ENCODE peak calls at places on chromosomes 7 and 10, in seven cellular contexts. One of them, this sample, is unnamed.

GRCh38 chr10:123584419-123584775 is 81.8 kb upstream of the GPR26 start:
- DNase-seq in CD8-positive, alpha-beta T cell: no peak
- DNase-seq in colonic mucosa: no peak
- DNase-seq in left ventricle myocardium inferior: no peak
- DNase-seq in adrenal gland: no peak
- DNase-seq in cardiac muscle cell: no peak
- DNase-seq in brain microvascular endothelial cell: no peak
- DNase-seq in this sample: no peak

GRCh38 chr10:130547368-130547767 is 411.2 kb downstream of the GLRX3 start:
- DNase-seq in CD8-positive, alpha-beta T cell: no peak
- DNase-seq in colonic mucosa: no peak
- DNase-seq in left ventricle myocardium inferior: no peak
- DNase-seq in adrenal gland: no peak
- DNase-seq in cardiac muscle cell: no peak
- DNase-seq in brain microvascular endothelial cell: no peak
- DNase-seq in this sample: no peak

GRCh38 chr10:61284222-61284890 is 168.8 kb downstream of the TMEM26 start:
- DNase-seq in CD8-positive, alpha-beta T cell: no peak
- DNase-seq in colonic mucosa: no peak
- DNase-seq in left ventricle myocardium inferior: no peak
- DNase-seq in adrenal gland: peak
- DNase-seq in cardiac muscle cell: peak
- DNase-seq in brain microvascular endothelial cell: peak
- DNase-seq in this sample: peak

GRCh38 chr10:109981641-109982040 is 26.1 kb upstream of the ADD3 start:
- DNase-seq in CD8-positive, alpha-beta T cell: no peak
- DNase-seq in colonic mucosa: no peak
- DNase-seq in left ventricle myocardium inferior: no peak
- DNase-seq in adrenal gland: no peak
- DNase-seq in cardiac muscle cell: peak
- DNase-seq in brain microvascular endothelial cell: no peak
- DNase-seq in this sample: no peak

GRCh38 chr10:45407542-45407941 is 33.5 kb downstream of the ALOX5 start:
- DNase-seq in CD8-positive, alpha-beta T cell: no peak
- DNase-seq in colonic mucosa: no peak
- DNase-seq in left ventricle myocardium inferior: no peak
- DNase-seq in adrenal gland: no peak
- DNase-seq in cardiac muscle cell: no peak
- DNase-seq in brain microvascular endothelial cell: no peak
- DNase-seq in this sample: no peak

GRCh38 chr10:24456319-24456718 is 247.4 kb downstream of the KIAA1217 start:
- DNase-seq in CD8-positive, alpha-beta T cell: no peak
- DNase-seq in colonic mucosa: no peak
- DNase-seq in left ventricle myocardium inferior: no peak
- DNase-seq in adrenal gland: no peak
- DNase-seq in cardiac muscle cell: peak
- DNase-seq in brain microvascular endothelial cell: peak
- DNase-seq in this sample: no peak

GRCh38 chr7:148434181-148434769 is 156.3 kb upstream of the C7orf33 start:
- DNase-seq in CD8-positive, alpha-beta T cell: no peak
- DNase-seq in colonic mucosa: no peak
- DNase-seq in left ventricle myocardium inferior: no peak
- DNase-seq in adrenal gland: no peak
- DNase-seq in cardiac muscle cell: no peak
- DNase-seq in brain microvascular endothelial cell: no peak
- DNase-seq in this sample: no peak

GRCh38 chr10:110162749-110163148 is 44.7 kb upstream of the MXI1 start:
- DNase-seq in CD8-positive, alpha-beta T cell: peak
- DNase-seq in colonic mucosa: no peak
- DNase-seq in left ventricle myocardium inferior: no peak
- DNase-seq in adrenal gland: no peak
- DNase-seq in cardiac muscle cell: no peak
- DNase-seq in brain microvascular endothelial cell: no peak
- DNase-seq in this sample: no peak

GRCh38 chr7:15334524-15335269 is 227.1 kb downstream of the AGMO start:
- DNase-seq in CD8-positive, alpha-beta T cell: no peak
- DNase-seq in colonic mucosa: no peak
- DNase-seq in left ventricle myocardium inferior: no peak
- DNase-seq in adrenal gland: no peak
- DNase-seq in cardiac muscle cell: no peak
- DNase-seq in brain microvascular endothelial cell: no peak
- DNase-seq in this sample: no peak

GRCh38 chr10:77801474-77802238 is 124.9 kb downstream of the DLG5 start:
- DNase-seq in CD8-positive, alpha-beta T cell: no peak
- DNase-seq in colonic mucosa: no peak
- DNase-seq in left ventricle myocardium inferior: no peak
- DNase-seq in adrenal gland: peak
- DNase-seq in cardiac muscle cell: peak
- DNase-seq in brain microvascular endothelial cell: peak
- DNase-seq in this sample: peak

GRCh38 chr7:12212051-12212485 is 974 bp downstream of the TMEM106B start:
- DNase-seq in CD8-positive, alpha-beta T cell: no peak
- DNase-seq in colonic mucosa: peak
- DNase-seq in left ventricle myocardium inferior: no peak
- DNase-seq in adrenal gland: peak
- DNase-seq in cardiac muscle cell: peak
- DNase-seq in brain microvascular endothelial cell: no peak
- DNase-seq in this sample: no peak

DNA sequence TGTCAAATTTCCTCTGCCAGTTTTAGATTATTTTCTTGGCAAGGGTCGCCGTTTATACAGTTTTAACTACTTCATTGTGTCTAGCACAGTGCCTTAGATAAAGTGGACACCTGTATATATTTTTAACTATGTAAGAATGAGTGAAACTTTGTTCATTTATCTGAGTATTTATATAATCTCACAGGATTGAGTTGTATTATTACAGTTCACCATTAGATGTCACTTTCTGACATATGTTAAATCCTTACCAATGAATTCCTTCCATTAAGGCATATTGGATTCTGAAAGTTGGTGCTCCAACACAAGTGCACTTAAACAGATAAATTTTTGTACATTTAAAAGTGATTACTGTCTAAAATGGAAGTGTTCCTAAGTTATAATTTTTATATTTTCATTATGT is 43.0 kb downstream of the ZMYND11 start:
- DNase-seq in CD8-positive, alpha-beta T cell: no peak
- DNase-seq in colonic mucosa: no peak
- DNase-seq in left ventricle myocardium inferior: no peak
- DNase-seq in adrenal gland: no peak
- DNase-seq in cardiac muscle cell: peak
- DNase-seq in brain microvascular endothelial cell: no peak
- DNase-seq in this sample: no peak
- TF ChIP-seq CTCF in CD8-positive, alpha-beta T cell: peak
- TF ChIP-seq CTCF in colonic mucosa: no peak
- TF ChIP-seq CTCF in left ventricle myocardium inferior: peak
- TF ChIP-seq CTCF in adrenal gland: peak
- TF ChIP-seq CTCF in cardiac muscle cell: peak
- TF ChIP-seq CTCF in brain microvascular endothelial cell: no peak
- TF ChIP-seq CTCF in this sample: peak

GRCh38 chr7:5065107-5065407 is 19.4 kb downstream of the RBAK start:
- DNase-seq in CD8-positive, alpha-beta T cell: no peak
- DNase-seq in colonic mucosa: no peak
- DNase-seq in left ventricle myocardium inferior: no peak
- DNase-seq in adrenal gland: no peak
- DNase-seq in cardiac muscle cell: no peak
- DNase-seq in brain microvascular endothelial cell: no peak
- DNase-seq in this sample: no peak

GRCh38 chr7:5064391-5065106 is 18.9 kb downstream of the RBAK start:
- DNase-seq in CD8-positive, alpha-beta T cell: no peak
- DNase-seq in colonic mucosa: no peak
- DNase-seq in left ventricle myocardium inferior: no peak
- DNase-seq in adrenal gland: no peak
- DNase-seq in cardiac muscle cell: no peak
- DNase-seq in brain microvascular endothelial cell: no peak
- DNase-seq in this sample: no peak

DNA sequence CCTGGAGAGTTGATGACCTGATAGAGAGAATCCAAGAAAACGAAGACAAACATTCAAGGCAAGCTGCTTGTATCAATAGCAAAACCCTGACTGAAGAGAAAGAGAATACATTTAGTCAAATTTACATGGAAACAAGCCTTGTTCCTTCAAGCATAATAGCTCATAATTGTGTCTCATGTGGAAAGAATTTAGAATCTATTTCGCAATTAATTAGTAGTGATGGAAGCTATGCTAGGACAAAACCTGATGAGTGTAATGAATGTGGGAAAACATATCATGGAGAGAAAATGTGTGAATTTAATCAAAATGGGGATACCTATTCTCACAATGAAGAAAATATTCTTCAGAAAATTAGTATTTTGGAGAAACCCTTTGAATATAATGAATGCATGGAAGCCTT is 18.0 kb downstream of the RBAK start:
- DNase-seq in CD8-positive, alpha-beta T cell: no peak
- DNase-seq in colonic mucosa: no peak
- DNase-seq in left ventricle myocardium inferior: no peak
- DNase-seq in adrenal gland: no peak
- DNase-seq in cardiac muscle cell: no peak
- DNase-seq in brain microvascular endothelial cell: no peak
- DNase-seq in this sample: no peak
- H3K4me3 ChIP-seq in CD8-positive, alpha-beta T cell: peak
- H3K4me3 ChIP-seq in colonic mucosa: no peak
- H3K4me3 ChIP-seq in left ventricle myocardium inferior: no peak
- H3K4me3 ChIP-seq in adrenal gland: no peak
- H3K4me3 ChIP-seq in cardiac muscle cell: no peak
- H3K4me3 ChIP-seq in brain microvascular endothelial cell: no peak
- H3K4me3 ChIP-seq in this sample: no peak

GRCh38 chr7:1844336-1844955 is 174.4 kb downstream of the ELFN1 start:
- DNase-seq in CD8-positive, alpha-beta T cell: no peak
- DNase-seq in colonic mucosa: no peak
- DNase-seq in left ventricle myocardium inferior: peak
- DNase-seq in adrenal gland: no peak
- DNase-seq in cardiac muscle cell: no peak
- DNase-seq in brain microvascular endothelial cell: no peak
- DNase-seq in this sample: no peak
- TF ChIP-seq CTCF in CD8-positive, alpha-beta T cell: no peak
- TF ChIP-seq CTCF in colonic mucosa: no peak
- TF ChIP-seq CTCF in left ventricle myocardium inferior: no peak
- TF ChIP-seq CTCF in adrenal gland: no peak
- TF ChIP-seq CTCF in cardiac muscle cell: peak
- TF ChIP-seq CTCF in brain microvascular endothelial cell: peak
- TF ChIP-seq CTCF in this sample: peak

GRCh38 chr10:50325449-50326188 is 74.3 kb upstream of the ASAH2 start:
- DNase-seq in CD8-positive, alpha-beta T cell: no peak
- DNase-seq in colonic mucosa: no peak
- DNase-seq in left ventricle myocardium inferior: peak
- DNase-seq in adrenal gland: no peak
- DNase-seq in cardiac muscle cell: peak
- DNase-seq in brain microvascular endothelial cell: peak
- DNase-seq in this sample: no peak
- H3K4me3 ChIP-seq in CD8-positive, alpha-beta T cell: no peak
- H3K4me3 ChIP-seq in colonic mucosa: no peak
- H3K4me3 ChIP-seq in left ventricle myocardium inferior: peak
- H3K4me3 ChIP-seq in adrenal gland: no peak
- H3K4me3 ChIP-seq in cardiac muscle cell: no peak
- H3K4me3 ChIP-seq in brain microvascular endothelial cell: no peak
- H3K4me3 ChIP-seq in this sample: no peak

GRCh38 chr10:126969310-126969709 is 64.1 kb downstream of the DOCK1 start:
- DNase-seq in CD8-positive, alpha-beta T cell: peak
- DNase-seq in colonic mucosa: peak
- DNase-seq in left ventricle myocardium inferior: no peak
- DNase-seq in adrenal gland: no peak
- DNase-seq in cardiac muscle cell: peak
- DNase-seq in brain microvascular endothelial cell: peak
- DNase-seq in this sample: no peak
- TF ChIP-seq CTCF in CD8-positive, alpha-beta T cell: no peak
- TF ChIP-seq CTCF in colonic mucosa: no peak
- TF ChIP-seq CTCF in left ventricle myocardium inferior: peak
- TF ChIP-seq CTCF in adrenal gland: no peak
- TF ChIP-seq CTCF in cardiac muscle cell: peak
- TF ChIP-seq CTCF in brain microvascular endothelial cell: no peak
- TF ChIP-seq CTCF in this sample: no peak

GRCh38 chr10:124618674-124619073 is 125.5 kb downstream of the FAM53B start:
- DNase-seq in CD8-positive, alpha-beta T cell: no peak
- DNase-seq in colonic mucosa: no peak
- DNase-seq in left ventricle myocardium inferior: no peak
- DNase-seq in adrenal gland: no peak
- DNase-seq in cardiac muscle cell: no peak
- DNase-seq in brain microvascular endothelial cell: no peak
- DNase-seq in this sample: no peak
- H3K4me3 ChIP-seq in CD8-positive, alpha-beta T cell: no peak
- H3K4me3 ChIP-seq in colonic mucosa: no peak
- H3K4me3 ChIP-seq in left ventricle myocardium inferior: no peak
- H3K4me3 ChIP-seq in adrenal gland: no peak
- H3K4me3 ChIP-seq in cardiac muscle cell: no peak
- H3K4me3 ChIP-seq in brain microvascular endothelial cell: no peak
- H3K4me3 ChIP-seq in this sample: no peak

GRCh38 chr7:130446285-130446684 is 5.5 kb upstream of the CEP41 start:
- DNase-seq in CD8-positive, alpha-beta T cell: no peak
- DNase-seq in colonic mucosa: no peak
- DNase-seq in left ventricle myocardium inferior: no peak
- DNase-seq in adrenal gland: no peak
- DNase-seq in cardiac muscle cell: no peak
- DNase-seq in brain microvascular endothelial cell: no peak
- DNase-seq in this sample: no peak

GRCh38 chr7:130444230-130444629 is 3.4 kb upstream of the CEP41 start:
- DNase-seq in CD8-positive, alpha-beta T cell: no peak
- DNase-seq in colonic mucosa: no peak
- DNase-seq in left ventricle myocardium inferior: no peak
- DNase-seq in adrenal gland: no peak
- DNase-seq in cardiac muscle cell: peak
- DNase-seq in brain microvascular endothelial cell: no peak
- DNase-seq in this sample: no peak

GRCh38 chr7:130441408-130441854 is 615 bp upstream of the CEP41 start:
- DNase-seq in CD8-positive, alpha-beta T cell: no peak
- DNase-seq in colonic mucosa: no peak
- DNase-seq in left ventricle myocardium inferior: no peak
- DNase-seq in adrenal gland: no peak
- DNase-seq in cardiac muscle cell: peak
- DNase-seq in brain microvascular endothelial cell: no peak
- DNase-seq in this sample: no peak

GRCh38 chr7:130440527-130441365 is at the start of gene CEP41:
- DNase-seq in CD8-positive, alpha-beta T cell: peak
- DNase-seq in colonic mucosa: peak
- DNase-seq in left ventricle myocardium inferior: peak
- DNase-seq in adrenal gland: peak
- DNase-seq in cardiac muscle cell: peak
- DNase-seq in brain microvascular endothelial cell: peak
- DNase-seq in this sample: peak

DNA sequence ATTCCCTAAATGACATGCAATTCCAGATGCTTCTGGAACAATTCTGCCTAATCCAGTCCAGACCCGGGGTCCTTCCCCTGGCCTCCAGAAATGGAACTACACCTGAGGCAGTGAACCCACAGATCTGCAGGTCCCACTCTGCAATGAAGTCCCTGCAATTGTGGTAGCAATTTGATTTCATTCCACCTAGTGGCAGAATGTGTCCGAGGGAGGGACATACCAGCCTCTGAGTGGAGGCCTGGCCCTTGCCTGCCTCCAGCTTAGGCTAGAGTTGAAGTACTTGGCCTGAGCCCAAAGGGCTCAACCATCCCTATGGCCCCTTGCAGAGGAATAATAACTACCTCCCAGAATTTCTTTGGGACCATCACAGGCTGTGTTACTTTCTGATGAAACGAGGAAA is 4.2 kb upstream of the CEP41 start:
- DNase-seq in CD8-positive, alpha-beta T cell: no peak
- DNase-seq in colonic mucosa: no peak
- DNase-seq in left ventricle myocardium inferior: no peak
- DNase-seq in adrenal gland: no peak
- DNase-seq in cardiac muscle cell: no peak
- DNase-seq in brain microvascular endothelial cell: no peak
- DNase-seq in this sample: no peak
- TF ChIP-seq CTCF in CD8-positive, alpha-beta T cell: no peak
- TF ChIP-seq CTCF in colonic mucosa: no peak
- TF ChIP-seq CTCF in left ventricle myocardium inferior: no peak
- TF ChIP-seq CTCF in adrenal gland: no peak
- TF ChIP-seq CTCF in cardiac muscle cell: no peak
- TF ChIP-seq CTCF in brain microvascular endothelial cell: no peak
- TF ChIP-seq CTCF in this sample: no peak

This sample was measured in GM12864.